ENCODE peak calls at places on chromosomes 7 and 10, in nine cellular contexts. Z is PC-3, A is heart right ventricle, C is tibial artery, O is neural progenitor cell, Q is keratinocyte, X is gastrocnemius medialis, T is heart left ventricle, J is sigmoid colon. W is an unnamed sample.
A peak's percentile ranks its signal among the peaks of the same experiment; 100 is the strongest.

GRCh38 chr7:111893190-111893589 is 313.0 kb downstream of the DOCK4 start:
- DNase-seq in T (no peak), C (no peak), X (no peak), J (no peak), A (no peak), Z (no peak), O (no peak), Q (no peak), W (no peak)

GRCh38 chr7:147411011-147411614 is 1179.5 kb upstream of the C7orf33 start:
- DNase-seq in C (no peak), A (no peak), Q (no peak), O (no peak), J (no peak), Z (no peak), T (no peak), X (no peak), W (no peak)

GRCh38 chr10:31803606-31804195 is 124.9 kb downstream of the ARHGAP12 start:
- DNase-seq in O (peak; percentile 48), Q (no peak), X (no peak), A (no peak), J (no peak), C (no peak), T (no peak), Z (no peak), W (no peak)

GRCh38 chr7:22179442-22179879 is 177.5 kb downstream of the RAPGEF5 start:
- DNase-seq in C (no peak), O (no peak), X (no peak), Q (no peak), A (no peak), J (no peak), Z (no peak), T (no peak), W (no peak)

GRCh38 chr10:3222068-3222467 is 49.5 kb upstream of the PITRM1 start:
- DNase-seq in X (no peak), A (no peak), Z (no peak), Q (no peak), O (peak; percentile 34), J (no peak), C (no peak), T (no peak), W (no peak)

GRCh38 chr7:27314111-27314510 is 71.5 kb downstream of the EVX1 start:
- DNase-seq in Z (peak; percentile 85), Q (no peak), J (no peak), A (no peak), T (no peak), O (no peak), C (no peak), X (no peak), W (no peak)

GRCh38 chr10:119290301-119291036 is 83.1 kb downstream of the GRK5 start:
- DNase-seq in X (no peak), Q (no peak), C (no peak), Z (no peak), A (no peak), T (peak; percentile 50), O (no peak), J (no peak), W (no peak)

GRCh38 chr7:11716185-11716584 is 115.8 kb downstream of the THSD7A start:
- DNase-seq in Q (no peak), Z (peak; percentile 80), T (peak; percentile 39), J (no peak), X (no peak), C (no peak), O (no peak), A (peak; percentile 15), W (no peak)

GRCh38 chr10:132653721-132654120 is 116.1 kb downstream of the INPP5A start:
- DNase-seq in A (no peak), C (no peak), O (no peak), X (no peak), T (no peak), Q (no peak), J (peak; percentile 48), Z (no peak), W (no peak)

GRCh38 chr7:34087892-34088891 is 182.9 kb downstream of the BMPER start:
- DNase-seq in Z (peak; percentile 43), O (peak; percentile 68), T (no peak), X (no peak), A (peak; percentile 19), Q (no peak), J (no peak), C (no peak), W (peak; percentile 64)

GRCh38 chr7:90726623-90727022 is 130.5 kb downstream of the CDK14 start:
- DNase-seq in Q (no peak), A (no peak), C (no peak), J (no peak), Z (peak; percentile 47), X (no peak), T (no peak), O (peak; percentile 59), W (no peak)

GRCh38 chr7:76260171-76260703 is 42.2 kb upstream of the HSPB1 start:
- DNase-seq in A (no peak), J (no peak), X (no peak), O (peak; percentile 97), Q (no peak), T (no peak), Z (peak; percentile 39), C (no peak), W (peak; percentile 96)

GRCh38 chr10:47361293-47361692 is 13.1 kb downstream of the RBP3 start:
- DNase-seq in T (no peak), Z (peak; percentile 56), C (peak; percentile 48), J (no peak), Q (no peak), A (peak; percentile 31), X (no peak), O (peak; percentile 81), W (peak; percentile 50)

GRCh38 chr10:27446091-27446918 is 57.8 kb upstream of the RAB18 start:
- DNase-seq in C (no peak), Z (peak; percentile 51), X (no peak), J (no peak), Q (peak; percentile 9), A (no peak), T (no peak), O (peak; percentile 34), W (no peak)

GRCh38 chr7:2530076-2530967 is 10.7 kb downstream of the LFNG start:
- DNase-seq in Q (no peak), C (no peak), O (peak; percentile 11), X (peak; percentile 32), Z (peak; percentile 33), J (no peak), T (peak; percentile 28), A (peak; percentile 42), W (no peak)

GRCh38 chr7:141144921-141145629 is 71.2 kb downstream of the TMEM178B start:
- DNase-seq in J (no peak), Z (peak; percentile 21), Q (no peak), X (no peak), T (no peak), O (no peak), A (no peak), C (no peak), W (no peak)

DNA sequence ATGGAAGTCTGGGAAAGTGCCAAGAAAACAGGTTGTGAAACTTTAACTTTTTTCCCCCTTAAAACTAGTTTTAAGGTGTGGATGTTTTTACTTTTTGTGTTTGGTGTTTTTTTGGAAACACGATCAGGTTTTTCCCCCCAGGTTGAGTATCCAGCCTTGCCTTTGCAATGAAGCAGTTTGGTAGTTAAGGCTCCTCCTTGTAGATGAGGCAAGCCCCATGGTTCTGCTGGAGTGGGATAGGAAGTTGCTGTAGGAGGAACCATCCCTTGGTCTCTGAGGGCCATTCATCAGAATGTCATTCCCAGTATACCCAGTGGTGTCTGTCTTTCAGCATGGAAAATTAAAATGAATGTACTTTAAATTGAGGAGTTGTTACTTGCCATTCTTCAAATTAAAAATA is 2.7 kb downstream of the CUL1 start:
- DNase-seq in O (no peak), X (no peak), T (no peak), C (no peak), Q (no peak), J (no peak), Z (no peak), A (no peak), W (no peak)
- H3K4me1 ChIP-seq in O (peaks cover 63% of the 10 kb centered on the region), X (peaks cover 64% of the 10 kb centered on the region), T (peaks cover 44% of the 10 kb centered on the region), C (peaks cover 49% of the 10 kb centered on the region), Q (peaks cover 33% of the 10 kb centered on the region), J (peaks cover 70% of the 10 kb centered on the region), Z (peaks cover 38% of the 10 kb centered on the region), A (peaks cover 68% of the 10 kb centered on the region), W (no peaks in the 10 kb centered on the region)

GRCh38 chr10:86755454-86755739 is 1.0 kb upstream of the BMPR1A start:
- DNase-seq in O (no peak), Z (no peak), T (no peak), X (no peak), Q (no peak), A (no peak), C (no peak), J (no peak), W (no peak)

GRCh38 chr10:86752311-86752710 is 4.1 kb upstream of the BMPR1A start:
- DNase-seq in A (no peak), J (no peak), O (no peak), Z (no peak), X (no peak), Q (no peak), C (no peak), T (no peak), W (no peak)

GRCh38 chr10:86751477-86751876 is 4.9 kb upstream of the BMPR1A start:
- DNase-seq in C (no peak), A (no peak), Q (no peak), J (no peak), T (no peak), Z (no peak), O (no peak), X (no peak), W (no peak)

GRCh38 chr10:86753638-86754434 is 2.6 kb upstream of the BMPR1A start:
- DNase-seq in T (peak; percentile 55), Q (no peak), O (no peak), Z (no peak), X (peak; percentile 89), J (peak; percentile 71), A (no peak), C (no peak), W (no peak)

GRCh38 chr10:86753056-86753455 is 3.4 kb upstream of the BMPR1A start:
- DNase-seq in J (no peak), Z (no peak), O (no peak), Q (no peak), A (no peak), X (no peak), C (no peak), T (no peak), W (no peak)
- H3K4me1 ChIP-seq in J (peaks cover 29% of the 10 kb centered on the region), Z (peaks cover 3% of the 10 kb centered on the region), O (peaks cover 22% of the 10 kb centered on the region), Q (peaks cover 10% of the 10 kb centered on the region), A (peaks cover 6% of the 10 kb centered on the region), X (peaks cover 33% of the 10 kb centered on the region), C (peaks cover 19% of the 10 kb centered on the region), T (peaks cover 6% of the 10 kb centered on the region), W (peaks cover 3% of the 10 kb centered on the region)

DNA sequence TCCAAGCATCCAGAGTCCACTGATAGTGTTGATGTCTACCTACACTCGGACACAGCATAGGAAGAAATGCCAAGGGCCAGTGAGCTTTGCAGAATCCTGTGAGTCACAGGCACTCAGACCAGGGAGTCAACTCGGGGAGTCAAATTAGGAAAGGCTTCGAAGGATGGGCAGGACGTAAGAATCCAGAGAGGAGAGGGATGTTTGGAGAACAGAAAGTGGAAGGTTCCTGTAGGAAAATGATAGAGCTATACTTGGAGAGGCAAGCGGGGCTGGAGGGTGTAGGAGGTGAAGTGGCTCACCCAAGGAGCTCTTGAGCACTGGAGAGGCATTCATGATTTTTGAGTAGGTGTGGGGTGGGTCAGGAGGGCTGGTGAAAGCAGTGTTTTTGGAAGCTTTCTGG is 3.0 kb downstream of the ZYX start:
- DNase-seq in Z (no peak), O (no peak), C (peak; percentile 74), J (peak; percentile 74), X (peak; percentile 38), A (no peak), T (no peak), Q (no peak), W (no peak)
- H3K4me1 ChIP-seq in Z (peaks cover 40% of the 10 kb centered on the region), O (peaks cover 14% of the 10 kb centered on the region), C (peaks cover 75% of the 10 kb centered on the region), J (peaks cover 80% of the 10 kb centered on the region), X (peaks cover 49% of the 10 kb centered on the region), A (peaks cover 64% of the 10 kb centered on the region), T (peaks cover 24% of the 10 kb centered on the region), Q (peaks cover 38% of the 10 kb centered on the region), W (peaks cover 22% of the 10 kb centered on the region)

GRCh38 chr7:113113912-113114311 is 4.4 kb downstream of the SMIM30 start:
- DNase-seq in T (peak; percentile 7), Q (no peak), Z (no peak), C (no peak), X (no peak), A (no peak), O (peak; percentile 41), J (no peak), W (no peak)
- H3K4me1 ChIP-seq in T (peaks cover 5% of the 10 kb centered on the region), Q (peaks cover 6% of the 10 kb centered on the region), Z (peaks cover 2% of the 10 kb centered on the region), C (peaks cover 7% of the 10 kb centered on the region), X (peaks cover 9% of the 10 kb centered on the region), A (peaks cover 7% of the 10 kb centered on the region), O (peaks cover 8% of the 10 kb centered on the region), J (peaks cover 5% of the 10 kb centered on the region), W (no peaks in the 10 kb centered on the region)